ENCODE peak calls at places on chromosomes 5 and 9, in eight cellular contexts. U, Z, S, W, Q, O, K and E are unnamed samples.
A peak's percentile ranks its signal among the peaks of the same experiment; 100 is the strongest.

GRCh38 chr9:137837345-137838278 is 40.0 kb upstream of the CACNA1B start:
- DNase-seq in K (no peak), S (no peak), Q (no peak), Z (no peak), U (no peak), W (no peak), O (no peak), E (no peak)

GRCh38 chr5:83711982-83712601 is 8.6 kb downstream of the HAPLN1 start:
- DNase-seq in S (no peak), Q (peak; percentile 62), U (peak; percentile 59), W (peak; percentile 25), Z (peak; percentile 37), O (no peak), K (no peak), E (peak; percentile 64)

GRCh38 chr9:107358867-107359440 is 75.9 kb downstream of the RAD23B start:
- DNase-seq in W (no peak), O (no peak), Q (no peak), K (no peak), S (no peak), U (no peak), Z (no peak), E (no peak)

GRCh38 chr5:54187694-54188093 is 122.7 kb downstream of the ARL15 start:
- DNase-seq in U (no peak), Q (no peak), Z (no peak), S (no peak), K (no peak), W (no peak), O (no peak), E (no peak)

GRCh38 chr5:150309898-150310269 is 7.2 kb upstream of the ARSI start:
- DNase-seq in K (no peak), W (peak; percentile 30), Z (no peak), S (no peak), O (no peak), Q (no peak), U (no peak), E (no peak)

GRCh38 chr5:38790891-38791290 is 54.9 kb upstream of the OSMR start:
- DNase-seq in Q (no peak), K (no peak), S (no peak), W (no peak), O (no peak), U (no peak), Z (no peak), E (no peak)

GRCh38 chr9:87062706-87063105 is 115.4 kb upstream of the GAS1 start:
- DNase-seq in Z (no peak), U (no peak), O (no peak), Q (no peak), S (no peak), W (no peak), K (no peak), E (no peak)

GRCh38 chr5:61635271-61635670 is 303.2 kb downstream of the ZSWIM6 start:
- DNase-seq in K (no peak), U (no peak), Z (no peak), W (no peak), S (no peak), O (no peak), Q (no peak), E (no peak)